ENCODE peak calls at places on chromosomes 16 and 17, in five cellular contexts. H, U, R, Z and O are unnamed samples.

GRCh38 chr17:13601317-13601775 is 383 bp downstream of the HS3ST3A1 start:
- DNase-seq in Z (no peak), R (no peak), H (no peak), U (no peak), O (no peak)

GRCh38 chr17:61412860-61413653 is 13.4 kb downstream of the TBX2 start:
- DNase-seq in U (no peak), H (peak), R (no peak), Z (no peak), O (no peak)

GRCh38 chr16:48081656-48082055 is 74.1 kb downstream of the ABCC12 start:
- DNase-seq in R (no peak), U (no peak), H (no peak), Z (no peak), O (no peak)

GRCh38 chr17:81154961-81155360 is 10.3 kb upstream of the PVALEF start:
- DNase-seq in U (no peak), H (no peak), R (no peak), Z (no peak), O (no peak)

GRCh38 chr17:35345445-35345925 is 27.9 kb downstream of the SLFN11 start:
- DNase-seq in H (no peak), U (no peak), R (no peak), Z (no peak), O (no peak)

GRCh38 chr16:67098599-67098998 is 11.1 kb upstream of the PHAF1 start:
- DNase-seq in U (no peak), H (no peak), Z (no peak), R (no peak), O (no peak)

GRCh38 chr17:61018938-61019337 is 341.3 kb downstream of the BCAS3 start:
- DNase-seq in U (no peak), H (no peak), R (no peak), Z (no peak), O (no peak)

GRCh38 chr16:14452066-14452465 is 178.0 kb downstream of the PARN start:
- DNase-seq in U (no peak), R (no peak), Z (no peak), H (no peak), O (no peak)

GRCh38 chr17:41116292-41116691 is 1.9 kb downstream of the KRTAP4-11 start:
- DNase-seq in Z (no peak), U (no peak), R (no peak), H (no peak), O (no peak)

GRCh38 chr16:50836121-50836541 is 94.2 kb downstream of the CYLD start:
- DNase-seq in H (no peak), Z (peak), R (no peak), U (no peak), O (no peak)

GRCh38 chr16:30032083-30032819 is 1.2 kb upstream of the TLCD3B start:
- DNase-seq in R (peak), Z (peak), U (no peak), H (peak), O (peak)

GRCh38 chr17:31811021-31811565 is 48.0 kb downstream of the COPRS start:
- DNase-seq in U (no peak), R (no peak), Z (no peak), H (no peak), O (no peak)

GRCh38 chr16:4498546-4499195 is 22.5 kb downstream of the HMOX2 start:
- DNase-seq in R (no peak), Z (no peak), U (no peak), H (no peak), O (no peak)

GRCh38 chr16:23337836-23338550 is 35.9 kb downstream of the SCNN1B start:
- DNase-seq in Z (no peak), R (no peak), U (no peak), H (no peak), O (no peak)

GRCh38 chr17:67364847-67365761 is 1.3 kb downstream of the PSMD12 start:
- DNase-seq in U (no peak), Z (peak), R (no peak), H (no peak), O (no peak)

GRCh38 chr16:88103011-88103410 is 151.8 kb downstream of the BANP start:
- DNase-seq in U (no peak), R (no peak), Z (no peak), H (no peak), O (no peak)

GRCh38 chr17:63701477-63702222 is 1.7 kb upstream of the LIMD2 start:
- DNase-seq in R (no peak), Z (no peak), U (no peak), H (no peak), O (no peak)

GRCh38 chr17:45816966-45817365 is 27.7 kb upstream of the SPPL2C start:
- DNase-seq in Z (no peak), U (no peak), H (no peak), R (no peak), O (no peak)

GRCh38 chr17:46874906-46875305 is 23.5 kb downstream of the WNT9B start:
- DNase-seq in R (no peak), H (no peak), Z (no peak), U (no peak), O (no peak)

GRCh38 chr17:79981090-79981489 is 54.6 kb downstream of the TBC1D16 start:
- DNase-seq in Z (no peak), U (no peak), R (no peak), H (no peak), O (no peak)

GRCh38 chr17:77096570-77097214 is 44.1 kb upstream of the SEC14L1 start:
- DNase-seq in H (peak), U (no peak), R (no peak), Z (no peak), O (peak)
- TF ChIP-seq SUZ12 in H (no peak), U (no peak), R (no peak), Z (no peak), O (no peak)

DNA sequence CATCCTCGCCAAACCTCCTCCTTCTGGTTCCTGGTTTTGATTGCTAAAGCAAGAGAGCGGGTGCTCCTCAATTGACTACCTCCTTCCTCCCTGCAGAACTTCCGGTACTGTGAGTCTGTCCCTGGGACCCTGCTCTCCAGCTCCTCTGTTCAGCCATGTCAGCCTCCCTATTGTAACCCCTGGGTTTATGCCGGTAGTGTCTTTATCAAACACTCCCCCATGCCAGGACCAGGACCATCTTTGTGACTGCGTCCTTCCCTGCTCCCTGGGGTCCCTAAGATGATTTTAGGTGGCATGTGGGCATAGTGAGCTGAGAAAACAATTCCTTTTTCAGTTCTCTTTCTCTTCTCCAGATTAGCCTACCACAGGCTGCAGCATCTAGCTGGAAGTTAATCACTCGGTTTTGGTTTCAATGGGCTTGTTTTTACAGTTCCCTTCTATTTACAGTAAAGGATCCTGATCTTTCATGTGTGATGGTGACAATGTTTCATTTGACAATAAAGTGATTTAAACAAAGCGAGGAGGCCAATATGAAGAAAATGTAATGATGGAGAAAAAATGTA is 27.7 kb upstream of the IL21R start:
- DNase-seq in R (no peak), U (peak), Z (no peak), H (no peak), O (no peak)
- TF ChIP-seq SUZ12 in R (no peak), U (no peak), Z (no peak), H (no peak), O (no peak)

GRCh38 chr17:62656446-62656845 is 29.0 kb downstream of the MRC2 start:
- DNase-seq in Z (no peak), R (no peak), U (no peak), H (no peak), O (no peak)

GRCh38 chr17:62657664-62658063 is 30.2 kb downstream of the MRC2 start:
- DNase-seq in Z (no peak), R (no peak), U (no peak), H (no peak), O (no peak)

GRCh38 chr17:62652251-62653001 is 25.0 kb downstream of the MRC2 start:
- DNase-seq in R (no peak), U (no peak), Z (peak), H (no peak), O (peak)

GRCh38 chr17:62653002-62653830 is 25.7 kb downstream of the MRC2 start:
- DNase-seq in U (peak), R (peak), Z (peak), H (no peak), O (peak)

DNA sequence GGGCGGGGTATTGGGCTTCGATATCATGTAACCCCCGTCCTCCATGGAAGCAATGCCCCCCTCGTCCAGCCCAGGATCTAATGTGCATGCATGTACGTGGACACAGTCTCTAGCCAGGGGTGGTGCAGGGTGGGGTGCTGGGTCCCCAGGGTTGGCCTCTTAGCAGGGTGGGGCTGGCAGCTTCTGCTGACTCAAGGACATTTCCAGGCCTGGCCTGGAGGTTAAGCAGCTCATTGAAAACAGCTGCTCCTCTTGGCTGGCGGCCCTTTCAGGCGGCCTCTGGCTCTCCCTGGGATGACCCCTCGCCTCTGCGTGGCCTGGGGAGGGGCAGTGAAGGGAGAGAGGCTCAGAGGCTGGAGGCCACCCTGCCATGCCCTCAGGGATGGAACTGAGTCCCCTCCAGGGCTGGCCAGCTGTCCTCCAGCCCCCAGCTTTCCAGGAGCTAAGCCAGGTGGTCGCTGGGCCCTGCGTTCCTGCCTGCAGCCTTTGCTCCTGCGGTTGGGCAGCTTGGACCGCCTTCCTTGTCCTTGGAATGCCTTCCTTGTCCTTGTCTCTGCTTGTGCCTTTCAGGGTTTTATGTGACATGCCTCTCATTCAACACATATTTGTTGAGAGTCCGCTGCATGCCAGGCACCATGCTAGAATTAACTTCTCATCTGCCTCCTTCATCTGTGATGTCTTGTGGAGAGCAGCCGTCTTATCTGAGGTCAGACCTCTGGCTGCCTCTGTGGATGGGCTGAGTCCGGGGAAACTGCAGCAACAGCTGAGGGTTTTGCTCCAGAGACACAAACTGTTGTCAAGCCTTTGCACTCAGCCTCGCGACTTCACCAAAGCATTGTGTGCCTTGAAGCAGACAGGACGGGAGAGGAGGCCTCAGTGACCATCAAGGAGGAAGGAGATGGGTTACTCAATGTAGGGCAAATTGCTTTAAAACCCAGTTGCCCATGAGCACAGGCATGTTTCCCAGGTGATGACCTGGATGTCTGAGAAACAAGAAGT is 26.7 kb downstream of the MRC2 start:
- DNase-seq in R (no peak), Z (no peak), U (no peak), H (no peak), O (no peak)
- TF ChIP-seq SUZ12 in R (no peak), Z (no peak), U (no peak), H (no peak), O (no peak)

GRCh38 chr17:2238432-2239169 is 65.0 kb downstream of the SMG6 start:
- DNase-seq in H (no peak), U (peak), Z (no peak), R (no peak), O (no peak)
- TF ChIP-seq SUZ12 in H (no peak), U (no peak), Z (no peak), R (no peak), O (no peak)

GRCh38 chr16:71845639-71846431 is at the start of gene ATXN1L:
- DNase-seq in Z (peak), U (peak), H (peak), R (peak), O (peak)

GRCh38 chr16:71843517-71844031 is 2.2 kb upstream of the ATXN1L start:
- DNase-seq in Z (no peak), R (no peak), H (no peak), U (no peak), O (no peak)

GRCh38 chr16:71837150-71837549 is 8.6 kb upstream of the ATXN1L start:
- DNase-seq in Z (no peak), U (no peak), H (no peak), R (no peak), O (no peak)

GRCh38 chr16:71834291-71834690 is 11.5 kb upstream of the ATXN1L start:
- DNase-seq in H (no peak), Z (no peak), R (no peak), U (no peak), O (no peak)

DNA sequence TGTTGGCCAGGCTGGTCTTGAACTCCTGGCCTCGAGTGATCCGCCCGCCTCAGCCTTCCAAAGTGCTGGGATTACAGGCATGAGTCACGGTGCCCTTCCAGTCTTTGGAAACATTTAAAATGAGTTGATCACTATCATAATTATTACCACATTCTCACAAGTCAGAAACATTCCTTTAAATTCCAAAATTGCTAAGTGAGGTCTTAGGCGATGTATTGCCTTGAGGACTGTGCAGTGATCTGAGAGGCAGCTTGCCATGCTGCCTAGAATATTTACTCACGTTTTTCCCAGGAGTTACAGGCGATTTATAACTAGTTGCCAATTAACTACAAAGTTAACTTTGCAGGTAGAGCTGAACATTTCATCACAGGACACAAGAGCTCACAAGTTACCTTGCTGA is 5.7 kb upstream of the ATXN1L start:
- DNase-seq in U (no peak), R (no peak), Z (no peak), H (no peak), O (no peak)
- TF ChIP-seq SUZ12 in U (no peak), R (no peak), Z (no peak), H (no peak), O (no peak)

DNA sequence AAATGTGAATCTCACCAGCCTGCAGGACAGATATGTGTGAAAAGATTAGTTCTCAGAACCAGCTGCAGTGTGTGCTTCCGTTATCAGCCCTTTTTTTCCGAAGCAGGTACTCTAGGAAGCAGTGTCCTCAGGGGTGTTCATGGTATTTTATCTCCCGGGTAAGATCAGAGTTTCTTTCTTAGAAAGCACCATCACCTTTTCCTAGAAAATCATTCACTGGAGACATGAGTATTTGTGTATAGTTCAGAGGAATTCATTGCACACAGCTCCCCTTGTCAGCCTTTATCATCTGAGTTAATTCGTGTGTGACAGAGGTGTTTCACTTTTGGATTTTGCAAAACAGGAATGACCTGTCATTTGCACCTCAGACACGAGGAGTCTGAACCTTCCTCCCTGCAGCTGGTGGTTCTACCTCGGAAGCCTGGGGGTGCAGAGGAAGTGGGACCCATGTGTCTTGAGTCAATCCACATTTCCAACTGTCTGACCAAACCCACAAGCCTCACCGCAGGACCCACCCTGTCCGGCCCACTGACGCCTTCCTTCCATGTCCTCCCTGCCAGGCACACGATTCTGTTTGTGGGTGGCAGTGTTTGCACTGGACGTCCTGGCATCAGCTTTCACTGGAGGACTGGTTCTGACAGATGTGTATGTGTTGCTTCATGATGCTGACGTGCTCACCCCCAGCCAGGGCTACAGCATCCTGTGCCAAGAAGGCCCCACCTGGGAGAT is 107.9 kb downstream of the CLEC16A start:
- DNase-seq in U (peak), H (no peak), R (no peak), Z (no peak), O (no peak)
- TF ChIP-seq SUZ12 in U (no peak), H (no peak), R (no peak), Z (no peak), O (no peak)

DNA sequence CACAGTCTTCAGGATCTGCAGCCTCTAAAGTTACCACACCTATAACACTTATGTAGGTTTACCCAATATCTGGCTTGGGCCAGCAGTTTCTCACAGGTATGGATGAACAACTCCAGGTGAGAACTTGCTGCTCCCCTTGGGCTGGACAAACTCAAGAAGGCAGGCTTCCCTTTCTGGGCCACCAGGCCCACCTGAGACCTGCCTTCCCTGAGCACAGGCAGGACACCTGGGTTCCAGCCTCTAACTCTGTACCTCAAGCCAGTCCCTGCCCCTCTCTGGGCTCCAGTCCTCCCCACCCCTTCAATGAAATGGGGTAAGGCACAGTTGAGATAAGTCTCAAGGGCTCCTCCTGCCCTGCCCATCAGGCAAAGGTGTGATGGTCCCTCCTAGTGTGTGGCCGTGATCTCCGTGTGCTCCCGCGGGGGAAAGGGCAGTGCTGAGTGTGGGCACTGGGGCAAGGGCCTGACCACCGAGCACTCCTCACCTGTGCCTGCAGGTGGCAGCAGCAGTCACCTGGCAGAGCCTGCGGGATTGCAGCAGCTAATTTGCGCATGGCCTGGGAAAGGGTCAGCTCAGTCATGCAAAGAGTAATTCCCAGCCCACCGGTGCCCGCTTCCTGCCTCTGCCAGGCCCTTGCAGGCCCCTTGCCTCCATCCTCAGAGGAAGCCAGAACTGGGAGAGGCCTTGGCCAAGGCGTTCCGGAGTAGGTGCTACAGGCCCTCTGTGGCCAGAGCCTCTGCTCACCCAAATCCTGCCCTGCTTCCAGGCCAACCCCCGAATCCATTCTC is 28.2 kb upstream of the ADGRG1 start:
- DNase-seq in R (peak), Z (peak), U (no peak), H (peak), O (peak)
- TF ChIP-seq SUZ12 in R (no peak), Z (no peak), U (no peak), H (no peak), O (no peak)